ENCODE peak calls at places on chromosomes 6 and 20, in six cellular contexts. E is lower leg skin, C is right lobe of liver, V is A549, A is esophagus squamous epithelium, X is HCT116. L is an unnamed sample.

GRCh38 chr20:12241065-12241464 is 323.4 kb downstream of the BTBD3 start:
- DNase-seq in E (no peak), V (no peak), A (no peak), X (no peak), C (no peak), L (no peak)

GRCh38 chr6:32944265-32944664 is 3.4 kb upstream of the HLA-DMB start:
- DNase-seq in A (no peak), X (no peak), E (no peak), V (no peak), C (no peak), L (peak)

GRCh38 chr6:93272201-93272600 is 147.2 kb downstream of the EPHA7 start:
- DNase-seq in V (no peak), E (no peak), X (no peak), C (no peak), A (no peak), L (no peak)

GRCh38 chr20:62358728-62359490 is 8.2 kb downstream of the LAMA5 start:
- DNase-seq in A (no peak), V (no peak), E (no peak), C (no peak), X (no peak), L (no peak)

GRCh38 chr6:132734694-132735236 is 20.9 kb upstream of the VNN1 start:
- DNase-seq in X (peak), C (no peak), V (peak), E (no peak), A (no peak), L (no peak)

GRCh38 chr6:72653032-72653431 is 31.2 kb downstream of the KCNQ5 start:
- DNase-seq in C (no peak), X (no peak), V (no peak), E (no peak), A (no peak), L (no peak)

GRCh38 chr20:9110365-9110764 is 41.5 kb downstream of the PLCB4 start:
- DNase-seq in A (no peak), E (no peak), C (no peak), X (no peak), V (no peak), L (no peak)

GRCh38 chr6:149079911-149080501 is 237.5 kb upstream of the TAB2 start:
- DNase-seq in E (peak), V (no peak), X (no peak), C (no peak), A (no peak), L (peak)

GRCh38 chr20:19976595-19977372 is 40.4 kb upstream of the NAA20 start:
- DNase-seq in V (peak), A (no peak), X (peak), C (no peak), E (peak), L (peak)
- TF ChIP-seq POLR2A in V (no peak), A (no peak), X (no peak), C (no peak), E (no peak), L (no peak)

GRCh38 chr6:109447878-109448555 is 7.5 kb downstream of the SMPD2 start:
- DNase-seq in X (no peak), C (no peak), V (peak), A (no peak), E (peak), L (no peak)
- TF ChIP-seq POLR2A in X (no peak), C (no peak), V (no peak), A (no peak), E (no peak), L (no peak)

GRCh38 chr6:160264213-160264612 is 5.6 kb upstream of the SLC22A2 start:
- DNase-seq in X (no peak), V (no peak), E (no peak), C (no peak), A (no peak), L (no peak)
- TF ChIP-seq POLR2A in X (no peak), V (no peak), E (no peak), C (no peak), A (no peak), L (no peak)

GRCh38 chr6:89148016-89148750 is 2.3 kb downstream of the PM20D2 start:
- DNase-seq in E (no peak), V (no peak), C (no peak), A (no peak), X (peak), L (no peak)

GRCh38 chr6:89144358-89145041 is 1.4 kb upstream of the PM20D2 start:
- DNase-seq in E (no peak), X (no peak), A (no peak), V (no peak), C (no peak), L (no peak)

GRCh38 chr6:89146748-89147715 is 1.2 kb downstream of the PM20D2 start:
- DNase-seq in V (peak), E (no peak), A (no peak), X (peak), C (no peak), L (no peak)

GRCh38 chr6:89145461-89145961 is 344 bp upstream of the PM20D2 start:
- DNase-seq in V (peak), X (no peak), E (no peak), A (no peak), C (no peak), L (no peak)

GRCh38 chr6:89145962-89146747 is at the start of gene PM20D2:
- DNase-seq in E (no peak), A (no peak), X (peak), V (peak), C (peak), L (peak)
- TF ChIP-seq POLR2A in E (no peak), A (no peak), X (peak), V (peak), C (peak), L (peak)

GRCh38 chr6:116462516-116462915 is 1.3 kb downstream of the CALHM6 start:
- DNase-seq in X (no peak), E (no peak), V (no peak), C (no peak), A (no peak), L (no peak)

GRCh38 chr6:116458264-116458663 is 2.9 kb upstream of the CALHM6 start:
- DNase-seq in V (no peak), A (no peak), E (no peak), X (no peak), C (no peak), L (no peak)

GRCh38 chr6:116461563-116462507 is 660 bp downstream of the CALHM6 start:
- DNase-seq in A (no peak), C (peak), E (no peak), V (no peak), X (no peak), L (peak)

GRCh38 chr6:116459927-116460326 is 1.2 kb upstream of the CALHM6 start:
- DNase-seq in C (no peak), A (no peak), E (no peak), V (no peak), X (no peak), L (no peak)

DNA sequence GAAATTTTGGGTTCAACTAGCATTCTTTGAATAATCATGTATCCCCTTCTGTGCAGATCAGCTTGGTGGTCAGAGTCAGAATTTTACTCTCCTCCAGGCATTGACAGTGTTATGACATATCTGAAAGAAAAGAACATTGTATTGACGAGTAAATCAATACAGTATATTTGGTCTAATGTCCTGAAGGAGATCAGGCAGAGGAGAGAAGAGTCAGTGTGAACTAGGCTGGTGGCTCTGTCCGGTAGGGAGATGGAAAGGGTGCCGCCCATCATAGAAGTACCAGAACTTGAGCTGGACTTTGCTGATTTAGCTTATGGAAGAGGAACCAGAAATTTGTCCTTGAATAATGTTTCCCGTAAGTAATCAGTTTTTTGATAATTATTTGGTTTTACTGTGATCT is at the start of gene CALHM6:
- DNase-seq in C (no peak), E (no peak), A (no peak), V (no peak), X (no peak), L (no peak)
- TF ChIP-seq POLR2A in C (no peak), E (no peak), A (no peak), V (no peak), X (no peak), L (no peak)

DNA sequence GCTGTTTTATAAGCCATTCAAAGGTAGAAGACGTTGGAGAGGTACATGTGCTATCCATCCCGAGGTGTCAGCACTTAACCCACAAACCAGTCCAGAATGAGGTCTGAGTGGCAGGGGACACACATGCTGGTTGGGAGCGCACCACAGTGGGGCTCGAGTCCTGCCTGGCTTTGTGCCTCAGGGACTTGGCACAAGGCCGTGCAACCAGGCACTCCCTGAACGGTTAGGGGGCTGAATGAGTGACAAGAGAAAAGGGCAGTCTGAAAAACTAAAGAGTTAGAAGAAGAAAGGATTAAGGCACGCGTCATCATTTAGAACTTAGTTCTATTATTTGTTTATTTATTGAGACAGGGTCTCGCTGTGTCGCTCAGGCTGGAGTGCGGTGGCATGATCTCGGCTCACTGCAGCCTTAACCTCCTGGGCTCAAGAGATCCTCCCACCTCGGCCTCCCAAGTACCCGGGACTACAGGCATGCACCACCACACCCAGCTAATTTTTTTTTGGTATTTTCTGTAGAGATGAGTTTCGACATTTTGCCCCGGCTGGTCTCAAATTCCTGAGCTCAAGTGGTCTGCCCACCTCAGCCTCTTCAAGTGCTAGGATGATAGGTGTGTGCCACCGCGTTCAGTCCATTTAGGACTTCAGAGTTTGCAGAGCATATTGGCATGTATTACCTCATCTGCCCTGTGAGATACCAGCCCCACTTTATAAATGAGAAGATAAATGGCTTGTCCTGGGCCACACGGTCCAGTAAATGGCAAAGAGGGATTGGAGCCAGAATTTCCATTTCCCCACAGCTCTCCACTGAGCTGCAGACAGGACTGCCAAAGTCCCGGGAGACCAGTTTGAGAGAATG is 47.4 kb upstream of the IRF4 start:
- DNase-seq in A (no peak), C (no peak), X (no peak), E (no peak), V (no peak), L (no peak)
- TF ChIP-seq POLR2A in A (no peak), C (no peak), X (no peak), E (no peak), V (no peak), L (no peak)

GRCh38 chr6:158475344-158476302 is 84.3 kb upstream of the TMEM181 start:
- DNase-seq in C (no peak), A (no peak), X (no peak), V (peak), E (peak), L (no peak)
- TF ChIP-seq POLR2A in C (no peak), A (no peak), X (no peak), V (no peak), E (no peak), L (no peak)

GRCh38 chr20:24628985-24629384 is 159.6 kb downstream of the SYNDIG1 start:
- DNase-seq in E (no peak), V (no peak), X (no peak), A (no peak), C (no peak), L (peak)

GRCh38 chr20:24629668-24630067 is 160.2 kb downstream of the SYNDIG1 start:
- DNase-seq in X (no peak), A (no peak), V (no peak), C (no peak), E (no peak), L (no peak)

GRCh38 chr20:24630486-24631172 is 161.2 kb downstream of the SYNDIG1 start:
- DNase-seq in E (no peak), V (no peak), C (no peak), A (no peak), X (no peak), L (no peak)

GRCh38 chr20:24627291-24627690 is 157.9 kb downstream of the SYNDIG1 start:
- DNase-seq in A (no peak), X (no peak), E (no peak), C (no peak), V (no peak), L (no peak)

GRCh38 chr20:24627926-24628325 is 158.5 kb downstream of the SYNDIG1 start:
- DNase-seq in C (no peak), X (no peak), A (no peak), V (no peak), E (no peak), L (no peak)
- TF ChIP-seq POLR2A in C (no peak), X (no peak), A (no peak), V (no peak), E (no peak), L (no peak)

L was measured in adrenal gland.